ENCODE peak calls at places on chromosomes 5 and 9, in six cellular contexts. N is CD8-positive, alpha-beta memory T cell; A is cardiac muscle cell; V is HCT116; H is IMR-90; U is PC-3. Y is an unnamed sample.

GRCh38 chr9:121725008-121725795 is 73.8 kb downstream of the DAB2IP start:
- DNase-seq in N (no peak), U (no peak), A (peak; percentile 99), V (no peak), H (peak; percentile 100), Y (peak; percentile 31)

GRCh38 chr9:22056402-22056801 is 47.3 kb upstream of the CDKN2B start:
- DNase-seq in V (no peak), A (no peak), U (no peak), N (no peak), H (no peak), Y (no peak)

GRCh38 chr9:131485728-131486381 is 16.9 kb upstream of the POMT1 start:
- DNase-seq in N (no peak), V (no peak), A (no peak), U (no peak), H (no peak), Y (no peak)

GRCh38 chr5:3595102-3595961 is at the start of gene IRX1:
- DNase-seq in U (no peak), V (no peak), A (no peak), N (no peak), H (no peak), Y (no peak)

GRCh38 chr9:136010615-136011341 is 49.6 kb upstream of the UBAC1 start:
- DNase-seq in N (no peak), U (no peak), H (no peak), A (no peak), V (no peak), Y (no peak)

GRCh38 chr9:111730937-111731567 is 63.7 kb downstream of the SHOC1 start:
- DNase-seq in N (no peak), A (peak; percentile 93), V (no peak), U (peak; percentile 54), H (peak; percentile 33), Y (peak; percentile 60)

GRCh38 chr9:136728548-136729123 is 14.1 kb downstream of the LCN10 start:
- DNase-seq in U (peak; percentile 20), H (peak; percentile 29), A (peak; percentile 59), V (no peak), N (no peak), Y (peak; percentile 44)

GRCh38 chr9:120892748-120893584 is 16.0 kb upstream of the PHF19 start:
- DNase-seq in V (no peak), U (peak; percentile 85), A (peak; percentile 38), H (peak; percentile 94), N (peak; percentile 40), Y (no peak)

GRCh38 chr9:136856541-136857141 is 4.5 kb downstream of the MAMDC4 start:
- DNase-seq in U (no peak), H (no peak), V (no peak), N (no peak), A (no peak), Y (no peak)

GRCh38 chr5:90408571-90409317 is 812 bp downstream of the CETN3 start:
- DNase-seq in U (peak; percentile 63), N (no peak), V (no peak), H (no peak), A (no peak), Y (peak; percentile 22)

GRCh38 chr5:126373621-126374416 is 49.4 kb upstream of the GRAMD2B start:
- DNase-seq in U (peak; percentile 36), N (no peak), V (no peak), H (no peak), A (no peak), Y (peak; percentile 93)

GRCh38 chr5:56749842-56750241 is 65.5 kb upstream of the MAP3K1 start:
- DNase-seq in U (no peak), H (no peak), V (no peak), A (no peak), N (no peak), Y (no peak)
- H3K9me3 ChIP-seq in U (no peaks in the 10 kb centered on the region), H (peaks cover 2% of the 10 kb centered on the region), V (no peaks in the 10 kb centered on the region), A (no peaks in the 10 kb centered on the region), N (no peaks in the 10 kb centered on the region), Y (no peaks in the 10 kb centered on the region)

GRCh38 chr9:92986175-92987110 is 39.1 kb downstream of the FGD3 start:
- DNase-seq in H (no peak), U (no peak), V (no peak), N (no peak), A (peak; percentile 13), Y (no peak)
- H3K9me3 ChIP-seq in H (peaks cover 6% of the 10 kb centered on the region), U (peaks cover 18% of the 10 kb centered on the region), V (peaks cover 16% of the 10 kb centered on the region), N (no peaks in the 10 kb centered on the region), A (no peaks in the 10 kb centered on the region), Y (peaks cover 7% of the 10 kb centered on the region)

DNA sequence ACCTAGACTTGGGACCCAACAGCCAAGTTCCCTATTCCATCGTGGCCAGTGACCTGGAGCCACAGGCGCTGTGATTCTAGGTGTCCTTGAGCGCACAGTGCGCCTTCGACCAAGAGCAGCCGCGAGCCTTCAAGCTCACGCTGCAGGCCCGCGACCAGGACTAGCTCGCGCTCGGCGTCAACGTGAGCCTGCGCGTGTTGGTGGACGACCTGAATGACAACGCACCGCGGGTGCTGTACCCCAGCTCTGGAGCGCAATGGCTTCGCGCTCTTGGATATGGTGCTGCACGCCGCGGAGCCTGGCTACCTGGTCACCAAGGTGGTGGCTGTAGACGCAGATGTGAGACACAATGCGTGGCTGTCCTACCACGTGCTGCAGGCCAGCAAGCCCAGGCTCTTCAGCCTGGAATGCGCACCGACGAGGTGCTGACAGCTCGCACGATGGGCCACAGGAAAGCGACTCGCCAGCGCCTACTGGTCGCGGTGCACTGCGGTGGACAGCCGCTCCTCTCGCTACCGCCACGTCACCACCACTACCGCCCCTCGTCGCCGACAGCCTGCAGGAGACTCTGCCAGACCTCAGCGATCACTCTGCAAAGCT is 11.4 kb downstream of the PCDHGA12 start:
- DNase-seq in A (no peak), N (no peak), U (no peak), H (no peak), V (no peak), Y (no peak)
- H3K9me3 ChIP-seq in A (no peaks in the 10 kb centered on the region), N (no peaks in the 10 kb centered on the region), U (peaks cover 4% of the 10 kb centered on the region), H (peaks cover 10% of the 10 kb centered on the region), V (no peaks in the 10 kb centered on the region), Y (peaks cover 3% of the 10 kb centered on the region)

GRCh38 chr5:75156585-75156984 is 80.1 kb downstream of the ANKRD31 start:
- DNase-seq in H (no peak), V (no peak), A (no peak), U (peak; percentile 19), N (no peak), Y (no peak)
- H3K9me3 ChIP-seq in H (no peaks in the 10 kb centered on the region), V (no peaks in the 10 kb centered on the region), A (no peaks in the 10 kb centered on the region), U (no peaks in the 10 kb centered on the region), N (no peaks in the 10 kb centered on the region), Y (peaks cover 2% of the 10 kb centered on the region)